ENCODE peak calls at places on chromosome 18, in five cellular contexts. F is WTC11, U is HepG2, W is H1, L is K562. P is an unnamed sample.

GRCh38 chr18:525066-525797 is 24.7 kb upstream of the COLEC12 start:
- DNase-seq in F (no peak), U (no peak), W (no peak), L (peak; percentile 26), P (no peak)

GRCh38 chr18:23838801-23839366 is 149.6 kb downstream of the LAMA3 start:
- DNase-seq in F (no peak), U (no peak), W (no peak), L (no peak), P (no peak)

GRCh38 chr18:66510357-66511027 is 93.4 kb downstream of the CDH19 start:
- DNase-seq in F (no peak), U (no peak), W (no peak), L (no peak), P (no peak)

GRCh38 chr18:24421831-24422230 is 4.6 kb upstream of the IMPACT start:
- DNase-seq in F (no peak), U (no peak), W (no peak), L (no peak), P (no peak)

GRCh38 chr18:58045265-58046086 is 1.4 kb downstream of the NEDD4L start:
- DNase-seq in F (peak; percentile 66), U (peak; percentile 41), W (peak; percentile 62), L (no peak), P (peak; percentile 78)

GRCh38 chr18:61531182-61531581 is 198.0 kb downstream of the CDH20 start:
- DNase-seq in F (no peak), U (no peak), W (no peak), L (no peak), P (no peak)

GRCh38 chr18:50938912-50939311 is 28.9 kb upstream of the ELAC1 start:
- DNase-seq in F (no peak), U (no peak), W (no peak), L (no peak), P (no peak)

GRCh38 chr18:3604626-3605408 is 154.8 kb downstream of the TGIF1 start:
- DNase-seq in F (no peak), U (peak; percentile 93), W (no peak), L (no peak), P (peak; percentile 54)

GRCh38 chr18:34913837-34914755 is 127.1 kb upstream of the MAPRE2 start:
- DNase-seq in F (no peak), U (peak; percentile 97), W (no peak), L (no peak), P (no peak)

GRCh38 chr18:23207191-23207955 is 72.1 kb downstream of the CABLES1 start:
- DNase-seq in F (no peak), U (peak; percentile 13), W (peak; percentile 55), L (peak; percentile 77), P (peak; percentile 81)

GRCh38 chr18:48137354-48138208 is 207.1 kb upstream of the SMAD2 start:
- DNase-seq in F (no peak), U (no peak), W (no peak), L (no peak), P (peak; percentile 9)

GRCh38 chr18:48138211-48138610 is 207.8 kb upstream of the SMAD2 start:
- DNase-seq in F (no peak), U (no peak), W (no peak), L (no peak), P (peak; percentile 42)

GRCh38 chr18:48138660-48139426 is 208.4 kb upstream of the SMAD2 start:
- DNase-seq in F (no peak), U (no peak), W (no peak), L (no peak), P (peak; percentile 23)

GRCh38 chr18:48140738-48141137 is 210.3 kb upstream of the SMAD2 start:
- DNase-seq in F (no peak), U (no peak), W (no peak), L (no peak), P (peak; percentile 20)

GRCh38 chr18:48139427-48140347 is 209.2 kb upstream of the SMAD2 start:
- DNase-seq in F (no peak), U (no peak), W (no peak), L (no peak), P (peak; percentile 5)
- TF ChIP-seq CREB1 in F (no peak), U (no peak), W (no peak), L (no peak), P (no peak)

GRCh38 chr18:48412339-48412929 is 3.3 kb upstream of the ZBTB7C start:
- DNase-seq in F (peak; percentile 54), U (peak; percentile 56), W (no peak), L (peak; percentile 27), P (peak; percentile 91)
- TF ChIP-seq CREB1 in F (no peak), U (no peak), W (no peak), L (no peak), P (no peak)

DNA sequence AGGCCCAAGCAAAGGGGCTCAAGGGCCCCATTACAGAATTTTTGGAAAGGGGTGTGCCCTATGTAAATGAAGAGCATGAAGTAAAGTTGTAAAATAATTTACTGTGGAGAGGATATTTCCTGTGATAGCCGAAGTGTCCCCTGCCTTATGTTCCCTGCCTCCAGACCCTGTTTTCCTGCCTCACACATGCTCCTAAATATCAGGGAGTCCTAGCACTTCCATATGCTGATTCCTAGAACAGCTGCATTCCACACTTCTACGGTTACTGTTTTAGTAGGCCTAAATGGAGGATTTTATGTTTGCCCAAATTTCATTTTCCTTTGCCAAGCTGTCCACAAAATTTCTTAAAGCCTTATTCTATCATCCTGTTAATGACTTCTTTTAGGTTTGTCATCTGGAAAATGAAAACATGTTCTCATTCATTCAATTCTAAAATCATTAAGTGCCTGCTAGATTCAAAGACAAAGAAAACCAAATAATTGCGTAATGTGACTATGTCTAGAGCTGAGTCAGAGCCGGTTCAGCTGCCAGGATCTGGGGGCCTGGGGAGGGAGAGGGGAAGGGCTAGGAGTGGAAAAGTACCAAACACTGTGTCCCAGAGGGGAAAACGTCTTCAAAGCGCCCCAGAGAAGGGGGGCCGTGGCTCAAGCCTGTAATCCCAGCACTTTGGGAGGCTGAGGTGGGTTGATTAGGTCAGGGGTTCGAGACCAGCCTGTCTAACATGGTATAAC is 25.8 kb upstream of the IMPA2 start:
- DNase-seq in F (no peak), U (peak; percentile 76), W (no peak), L (peak; percentile 55), P (peak; percentile 51)
- TF ChIP-seq CREB1 in F (no peak), U (peak; percentile 52), W (no peak), L (no peak), P (no peak)

GRCh38 chr18:63336366-63337099 is 17.0 kb upstream of the BCL2 start:
- DNase-seq in F (no peak), U (peak; percentile 79), W (no peak), L (no peak), P (no peak)
- TF ChIP-seq CREB1 in F (no peak), U (no peak), W (no peak), L (no peak), P (no peak)

DNA sequence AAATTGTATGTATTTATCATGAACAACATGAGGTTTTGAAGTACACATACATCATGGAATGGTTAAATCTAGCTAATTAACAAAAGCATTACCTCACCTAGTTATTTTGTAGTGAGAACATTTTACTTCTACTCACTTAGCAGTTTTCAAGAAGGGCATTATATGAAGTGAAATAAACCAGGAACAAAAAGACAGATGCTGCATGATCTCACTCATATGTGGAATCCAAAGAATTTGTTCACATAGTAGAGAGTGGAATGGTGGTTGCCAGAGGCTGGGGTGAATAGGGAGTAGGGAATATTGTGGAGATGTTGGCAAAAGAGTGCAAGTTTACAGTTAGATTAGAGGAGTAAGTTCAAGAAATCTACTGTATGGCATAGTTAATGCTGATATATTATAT is 292.0 kb downstream of the ASXL3 start:
- DNase-seq in F (no peak), U (no peak), W (no peak), L (no peak), P (peak; percentile 6)
- TF ChIP-seq CREB1 in F (no peak), U (no peak), W (no peak), L (no peak), P (no peak)

GRCh38 chr18:56982756-56983155 is 164.1 kb upstream of the BOD1L2 start:
- DNase-seq in F (no peak), U (no peak), W (no peak), L (no peak), P (no peak)
- TF ChIP-seq CREB1 in F (no peak), U (no peak), W (no peak), L (no peak), P (no peak)

DNA sequence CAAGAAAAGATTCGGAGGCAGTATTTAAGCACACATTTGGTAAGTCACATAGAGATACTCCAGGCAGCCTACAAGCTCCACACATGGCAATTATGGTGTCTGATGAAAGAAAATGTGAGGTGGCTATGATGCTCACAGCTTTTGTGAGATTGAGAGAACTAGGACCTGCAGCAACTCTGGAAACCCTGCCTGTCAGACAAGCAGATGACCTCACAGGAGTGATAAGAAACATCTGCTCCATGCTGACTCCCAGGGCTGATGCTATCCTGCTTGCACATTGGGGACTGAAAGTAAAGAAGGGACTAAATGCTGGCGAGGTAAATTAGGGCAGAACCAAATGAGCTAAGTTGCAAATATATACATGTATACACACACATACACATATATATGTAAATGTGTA is 174.5 kb downstream of the MC4R start:
- DNase-seq in F (no peak), U (no peak), W (no peak), L (peak; percentile 2), P (no peak)
- TF ChIP-seq CREB1 in F (no peak), U (no peak), W (no peak), L (no peak), P (no peak)

GRCh38 chr18:77088977-77089795 is 43.4 kb downstream of the MBP start:
- DNase-seq in F (peak; percentile 78), U (no peak), W (no peak), L (no peak), P (peak; percentile 79)

GRCh38 chr18:77087391-77088141 is 45.0 kb downstream of the MBP start:
- DNase-seq in F (peak; percentile 56), U (no peak), W (peak; percentile 66), L (no peak), P (peak; percentile 71)

GRCh38 chr18:77086656-77087390 is 45.8 kb downstream of the MBP start:
- DNase-seq in F (peak; percentile 52), U (no peak), W (no peak), L (no peak), P (peak; percentile 58)

GRCh38 chr18:77084757-77085035 is 47.9 kb downstream of the MBP start:
- DNase-seq in F (no peak), U (no peak), W (no peak), L (no peak), P (no peak)

DNA sequence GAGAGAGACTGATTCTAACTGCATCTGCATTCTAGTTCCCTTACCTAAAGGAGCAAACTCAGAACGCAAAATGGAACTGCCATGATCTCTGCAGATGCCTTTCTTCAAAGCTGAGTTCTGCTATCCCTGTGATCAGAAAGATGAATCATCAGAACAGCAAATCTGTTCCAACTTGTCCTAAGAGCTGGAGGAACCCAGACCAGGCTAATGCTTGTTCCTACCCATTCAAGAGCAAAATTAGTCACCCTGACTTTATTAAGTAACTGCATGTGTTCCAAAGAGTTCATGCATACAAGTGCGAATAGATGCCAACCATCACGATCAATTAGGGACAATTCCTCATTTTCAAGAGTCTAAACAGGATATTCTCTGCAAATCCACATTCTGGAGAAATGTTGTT is 46.5 kb downstream of the MBP start:
- DNase-seq in F (no peak), U (no peak), W (no peak), L (no peak), P (no peak)
- TF ChIP-seq CREB1 in F (no peak), U (no peak), W (no peak), L (no peak), P (no peak)

GRCh38 chr18:6746386-6746960 is 17.0 kb downstream of the ARHGAP28 start:
- DNase-seq in F (no peak), U (no peak), W (no peak), L (no peak), P (no peak)
- TF ChIP-seq CREB1 in F (no peak), U (no peak), W (no peak), L (no peak), P (no peak)